ENCODE peak calls at places on chromosomes 16 and 17, in seven cellular contexts. W is amniotic stem cell, L is tibial nerve, H is GM23248, A is COR-L47, C is M059J, Z is ureter. V is an unnamed sample.

GRCh38 chr17:80262775-80263244 is 2.2 kb downstream of the RNF213 start:
- DNase-seq in W (no peak), C (no peak), Z (no peak), A (no peak), L (no peak), H (peak; percentile 12), V (no peak)

GRCh38 chr16:50309527-50310307 is 43.4 kb downstream of the ADCY7 start:
- DNase-seq in Z (peak; percentile 41), L (no peak), A (no peak), W (no peak), H (no peak), C (no peak), V (no peak)

GRCh38 chr16:54121539-54122295 is 164.9 kb downstream of the IRX3 start:
- DNase-seq in W (no peak), A (no peak), L (no peak), C (no peak), Z (no peak), H (no peak), V (no peak)

GRCh38 chr17:42131971-42132370 is 9.4 kb downstream of the HSPB9 start:
- DNase-seq in A (no peak), Z (no peak), C (peak; percentile 27), H (peak; percentile 58), L (no peak), W (no peak), V (no peak)

GRCh38 chr16:67150833-67151396 is at the start of gene B3GNT9:
- DNase-seq in Z (peak; percentile 80), C (peak; percentile 81), L (peak; percentile 56), H (peak; percentile 97), A (peak; percentile 65), W (peak; percentile 41), V (peak; percentile 56)

GRCh38 chr17:58525239-58525638 is 10.8 kb upstream of the MTMR4 start:
- DNase-seq in W (no peak), C (peak; percentile 87), A (no peak), L (peak; percentile 41), Z (no peak), H (peak; percentile 89), V (peak; percentile 69)

GRCh38 chr17:19533718-19534561 is at the start of gene SLC47A1:
- DNase-seq in C (no peak), L (no peak), W (no peak), H (peak; percentile 61), Z (no peak), A (no peak), V (no peak)

GRCh38 chr17:49021095-49021767 is 24.0 kb downstream of the IGF2BP1 start:
- DNase-seq in W (no peak), A (no peak), L (no peak), Z (no peak), C (no peak), H (peak; percentile 52), V (no peak)

GRCh38 chr17:68437979-68438877 is 19.1 kb downstream of the WIPI1 start:
- DNase-seq in A (no peak), W (no peak), C (no peak), L (no peak), Z (no peak), H (peak; percentile 17), V (no peak)

GRCh38 chr17:49187301-49187700 is 23.1 kb downstream of the GNGT2 start:
- DNase-seq in H (no peak), L (no peak), C (peak; percentile 34), W (no peak), A (no peak), Z (no peak), V (no peak)

GRCh38 chr17:57197672-57198071 is 58.7 kb upstream of the MSI2 start:
- DNase-seq in W (no peak), Z (no peak), H (no peak), C (no peak), A (no peak), L (no peak), V (no peak)

GRCh38 chr16:71367243-71367976 is 8.9 kb downstream of the CALB2 start:
- DNase-seq in A (peak; percentile 43), H (peak; percentile 70), W (no peak), Z (no peak), C (peak; percentile 60), L (no peak), V (no peak)

GRCh38 chr17:21360048-21360447 is 16.1 kb upstream of the KCNJ12 start:
- DNase-seq in C (no peak), W (no peak), Z (no peak), A (no peak), L (no peak), H (no peak), V (no peak)

GRCh38 chr17:3004925-3005324 is 58.5 kb downstream of the OR1D5 start:
- DNase-seq in Z (peak; percentile 61), A (no peak), L (no peak), C (no peak), H (no peak), W (no peak), V (no peak)

GRCh38 chr17:65228734-65229390 is 91.7 kb downstream of the RGS9 start:
- DNase-seq in C (peak; percentile 92), L (no peak), W (no peak), H (peak; percentile 34), A (no peak), Z (no peak), V (no peak)

GRCh38 chr17:58215685-58216084 is 3.4 kb downstream of the MKS1 start:
- DNase-seq in Z (no peak), L (no peak), H (no peak), A (no peak), C (no peak), W (no peak), V (no peak)

GRCh38 chr17:70134042-70134441 is 35.3 kb upstream of the KCNJ2 start:
- DNase-seq in H (no peak), C (no peak), Z (no peak), W (no peak), A (no peak), L (no peak), V (no peak)

GRCh38 chr17:65850486-65850885 is 289.0 kb upstream of the AXIN2 start:
- DNase-seq in H (peak; percentile 95), C (peak; percentile 32), A (no peak), L (no peak), Z (no peak), W (no peak), V (peak; percentile 66)

GRCh38 chr17:38451030-38451839 is 23.0 kb downstream of the ARHGAP23 start:
- DNase-seq in A (no peak), W (peak; percentile 49), C (peak; percentile 79), H (peak; percentile 71), L (no peak), Z (peak; percentile 75), V (no peak)

GRCh38 chr17:50787106-50787505 is 19.8 kb upstream of the ANKRD40CL start:
- DNase-seq in A (no peak), Z (no peak), W (no peak), H (no peak), C (no peak), L (no peak), V (no peak)

V was measured in GM04504.